ENCODE peak calls at places on chromosomes 16 and 17, in seven cellular contexts. N is H1, W is IMR-90, S is neuronal stem cell, H is H9, E is mesendoderm, D is trophoblast cell. V is an unnamed sample.

GRCh38 chr17:1000597-1001490 is 3.9 kb downstream of the TIMM22 start:
- DNase-seq in N (no peak), W (peak), S (no peak), H (no peak), E (peak), D (peak), V (peak)

GRCh38 chr17:19664136-19664820 is 15.7 kb downstream of the ALDH3A2 start:
- DNase-seq in N (peak), W (no peak), S (no peak), H (peak), E (no peak), D (no peak), V (no peak)

GRCh38 chr16:59633996-59634579 is 900.0 kb upstream of the GOT2 start:
- DNase-seq in N (no peak), W (peak), S (no peak), H (no peak), E (no peak), D (peak), V (peak)

GRCh38 chr16:61419771-61420170 is 616.5 kb downstream of the CDH8 start:
- DNase-seq in N (no peak), W (no peak), S (no peak), H (no peak), E (peak), D (no peak), V (no peak)

GRCh38 chr16:79062336-79062735 is 538.2 kb downstream of the MAF start:
- DNase-seq in N (no peak), W (no peak), S (no peak), H (no peak), E (peak), D (no peak), V (no peak)

GRCh38 chr17:29590261-29590978 is 972 bp upstream of the GIT1 start:
- DNase-seq in N (peak), W (peak), S (no peak), H (no peak), E (no peak), D (no peak), V (peak)

GRCh38 chr16:57845115-57845514 is 42.8 kb upstream of the KIFC3 start:
- DNase-seq in N (no peak), W (no peak), S (no peak), H (no peak), E (no peak), D (no peak), V (no peak)

GRCh38 chr17:2068101-2068518 is 13.2 kb downstream of the HIC1 start:
- DNase-seq in N (no peak), W (peak), S (no peak), H (no peak), E (no peak), D (peak), V (peak)

GRCh38 chr16:66524601-66525164 is 25.2 kb downstream of the TK2 start:
- DNase-seq in N (no peak), W (no peak), S (no peak), H (no peak), E (no peak), D (no peak), V (no peak)

GRCh38 chr16:4904942-4905615 is 31.9 kb downstream of the PPL start:
- DNase-seq in N (no peak), W (no peak), S (no peak), H (no peak), E (no peak), D (no peak), V (no peak)

GRCh38 chr16:4814542-4815173 is 12.2 kb upstream of the ROGDI start:
- DNase-seq in N (no peak), W (no peak), S (no peak), H (no peak), E (peak), D (peak), V (no peak)

GRCh38 chr16:56450275-56450889 is 750 bp downstream of the NUDT21 start:
- DNase-seq in N (no peak), W (peak), S (no peak), H (no peak), E (peak), D (no peak), V (peak)

GRCh38 chr16:67207857-67208524 is 9.1 kb downstream of the ELMO3 start:
- DNase-seq in N (no peak), W (peak), S (no peak), H (no peak), E (no peak), D (peak), V (peak)

GRCh38 chr17:38329284-38329683 is 14.5 kb downstream of the GPR179 start:
- DNase-seq in N (no peak), W (no peak), S (no peak), H (no peak), E (no peak), D (no peak), V (no peak)

GRCh38 chr16:89545831-89546574 is 14.5 kb upstream of the RPL13 start:
- DNase-seq in N (no peak), W (no peak), S (no peak), H (no peak), E (no peak), D (no peak), V (no peak)

GRCh38 chr17:39867084-39867890 is 715 bp upstream of the ZPBP2 start:
- DNase-seq in N (no peak), W (no peak), S (no peak), H (no peak), E (no peak), D (no peak), V (no peak)

GRCh38 chr17:7889166-7889584 is 586 bp downstream of the CHD3 start:
- DNase-seq in N (no peak), W (peak), S (peak), H (peak), E (peak), D (peak), V (peak)

GRCh38 chr16:86631441-86631840 is 53.1 kb downstream of the FOXL1 start:
- DNase-seq in N (no peak), W (no peak), S (no peak), H (no peak), E (no peak), D (no peak), V (no peak)

GRCh38 chr17:70804161-70804560 is 634.8 kb downstream of the KCNJ2 start:
- DNase-seq in N (no peak), W (peak), S (no peak), H (no peak), E (no peak), D (no peak), V (peak)

GRCh38 chr16:69761983-69762842 is at the start of gene WWP2:
- DNase-seq in N (peak), W (peak), S (peak), H (peak), E (peak), D (peak), V (peak)

GRCh38 chr16:47311738-47312505 is 148.9 kb downstream of the ITFG1 start:
- DNase-seq in N (no peak), W (peak), S (no peak), H (peak), E (peak), D (no peak), V (no peak)

GRCh38 chr17:27601069-27601974 is 29.7 kb upstream of the LGALS9 start:
- DNase-seq in N (peak), W (peak), S (peak), H (peak), E (peak), D (peak), V (peak)

GRCh38 chr16:84228321-84228838 is 11.4 kb downstream of the KCNG4 start:
- DNase-seq in N (peak), W (peak), S (peak), H (peak), E (peak), D (peak), V (peak)

GRCh38 chr17:47732399-47733046 is 513 bp upstream of the TBX21 start:
- DNase-seq in N (no peak), W (no peak), S (no peak), H (peak), E (peak), D (no peak), V (no peak)

GRCh38 chr17:47735139-47735464 is 2.1 kb downstream of the TBX21 start:
- DNase-seq in N (no peak), W (no peak), S (no peak), H (no peak), E (no peak), D (no peak), V (no peak)

GRCh38 chr17:47733414-47734288 is 615 bp downstream of the TBX21 start:
- DNase-seq in N (no peak), W (no peak), S (no peak), H (peak), E (peak), D (no peak), V (no peak)

GRCh38 chr17:47731396-47731795 is 1.6 kb upstream of the TBX21 start:
- DNase-seq in N (no peak), W (no peak), S (no peak), H (peak), E (no peak), D (no peak), V (no peak)

DNA sequence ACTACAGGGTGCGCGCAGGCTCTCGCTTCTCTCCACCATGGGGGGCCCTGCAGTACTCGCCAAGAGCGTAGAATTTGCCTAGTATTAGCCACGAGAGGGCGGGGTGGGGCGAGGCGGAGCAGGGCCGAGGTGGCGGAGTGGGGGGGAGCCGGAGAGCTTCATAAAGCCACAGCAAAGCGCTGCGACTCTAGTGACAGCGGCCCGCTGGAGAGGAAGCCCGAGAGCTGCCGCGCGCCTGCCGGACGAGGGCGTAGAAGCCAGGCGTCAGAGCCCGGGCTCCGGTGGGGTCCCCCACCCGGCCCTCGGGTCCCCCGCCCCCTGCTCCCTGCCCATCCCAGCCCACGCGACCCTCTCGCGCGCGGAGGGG is at the start of gene TBX21:
- DNase-seq in N (peak), W (no peak), S (peak), H (peak), E (peak), D (peak), V (peak)
- H3K23ac ChIP-seq in N (peak), W (peak), S (peak), H (no peak), E (peak), D (no peak), V (no peak)

DNA sequence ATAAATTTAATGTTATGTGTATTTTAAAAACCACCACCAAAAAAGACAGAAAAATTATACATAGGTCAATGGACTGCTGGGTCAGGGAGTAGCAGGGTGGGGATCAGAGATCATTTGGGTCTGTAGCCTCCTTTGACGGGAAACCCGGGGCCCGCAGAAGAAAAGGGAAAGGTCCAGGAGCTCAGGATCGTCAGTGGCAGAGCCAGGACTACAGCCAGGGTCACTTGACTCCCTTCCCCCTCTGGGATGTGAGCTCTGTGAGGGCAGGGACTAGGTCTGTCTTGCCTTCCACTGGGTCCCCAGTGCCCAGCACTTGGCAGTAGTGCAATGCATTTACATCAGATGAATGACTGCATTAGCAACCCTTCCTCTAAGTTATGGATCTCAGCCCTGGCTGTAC is 62.1 kb downstream of the TOM1L2 start:
- DNase-seq in N (no peak), W (no peak), S (no peak), H (no peak), E (no peak), D (no peak), V (no peak)
- H3K23ac ChIP-seq in N (no peak), W (no peak), S (no peak), H (no peak), E (no peak), D (no peak), V (no peak)

GRCh38 chr17:16870253-16871245 is 101.4 kb downstream of the TNFRSF13B start:
- DNase-seq in N (no peak), W (no peak), S (no peak), H (peak), E (no peak), D (no peak), V (no peak)

GRCh38 chr17:16875662-16876061 is 96.3 kb downstream of the TNFRSF13B start:
- DNase-seq in N (no peak), W (no peak), S (no peak), H (no peak), E (no peak), D (no peak), V (no peak)

GRCh38 chr17:16872351-16872751 is 99.6 kb downstream of the TNFRSF13B start:
- DNase-seq in N (no peak), W (no peak), S (no peak), H (peak), E (no peak), D (no peak), V (no peak)

GRCh38 chr17:16872836-16873653 is 98.9 kb downstream of the TNFRSF13B start:
- DNase-seq in N (peak), W (no peak), S (peak), H (peak), E (peak), D (peak), V (peak)

DNA sequence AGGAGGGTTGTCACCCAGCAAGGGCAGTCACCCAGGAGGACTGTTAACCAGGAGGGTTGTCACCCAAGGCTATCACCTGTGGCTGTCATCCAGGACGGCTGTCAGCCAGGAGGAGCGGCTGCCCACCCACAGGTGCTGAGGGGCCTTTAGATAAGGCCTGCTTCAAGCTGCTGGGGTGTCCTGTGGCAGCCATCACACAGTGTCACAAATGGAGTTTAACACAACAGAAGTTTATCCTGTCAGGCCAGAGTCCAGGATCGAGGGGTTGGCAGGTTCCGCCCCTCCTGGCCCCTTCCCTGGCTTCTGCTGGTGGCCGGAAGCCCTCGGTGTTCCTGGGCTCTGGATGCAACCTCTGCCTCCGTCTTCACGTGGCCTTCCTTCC is 98.3 kb downstream of the TNFRSF13B start:
- DNase-seq in N (no peak), W (no peak), S (no peak), H (peak), E (no peak), D (no peak), V (no peak)
- H3K23ac ChIP-seq in N (no peak), W (no peak), S (peak), H (no peak), E (no peak), D (no peak), V (no peak)

DNA sequence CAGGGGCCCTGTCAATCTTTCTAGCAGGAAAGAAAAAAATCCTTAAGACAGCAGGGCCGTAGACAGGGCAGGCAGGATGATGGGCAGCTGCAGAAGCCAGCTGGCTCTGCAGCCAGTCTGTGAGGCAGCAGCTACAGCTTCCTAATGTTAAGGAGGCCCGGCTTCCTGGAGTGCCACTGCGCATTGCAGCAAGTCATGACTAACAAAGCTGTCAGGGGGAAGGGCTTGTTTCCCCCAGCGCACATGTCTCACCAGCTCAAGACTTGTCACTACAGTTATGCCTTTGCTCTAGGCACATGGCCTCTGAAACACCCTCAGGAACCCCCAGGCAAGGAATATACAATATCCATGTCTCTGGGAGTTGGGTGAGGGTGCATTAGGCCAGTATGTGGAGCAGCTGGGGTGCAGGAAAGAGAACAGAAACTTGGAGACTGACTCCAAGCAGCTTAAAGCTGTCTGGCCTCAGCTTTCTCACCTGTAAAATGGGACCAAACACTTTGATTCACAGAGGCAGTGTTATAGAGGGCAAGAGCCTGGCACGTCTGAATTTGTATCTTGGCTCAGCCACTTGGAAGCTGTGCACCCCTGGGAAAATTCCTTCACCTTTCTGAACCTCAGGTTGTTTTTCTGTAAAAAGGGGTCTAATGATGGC is 220.0 kb downstream of the HAPSTR1 start:
- DNase-seq in N (peak), W (no peak), S (no peak), H (peak), E (peak), D (no peak), V (no peak)
- H3K23ac ChIP-seq in N (no peak), W (no peak), S (no peak), H (no peak), E (no peak), D (no peak), V (no peak)

DNA sequence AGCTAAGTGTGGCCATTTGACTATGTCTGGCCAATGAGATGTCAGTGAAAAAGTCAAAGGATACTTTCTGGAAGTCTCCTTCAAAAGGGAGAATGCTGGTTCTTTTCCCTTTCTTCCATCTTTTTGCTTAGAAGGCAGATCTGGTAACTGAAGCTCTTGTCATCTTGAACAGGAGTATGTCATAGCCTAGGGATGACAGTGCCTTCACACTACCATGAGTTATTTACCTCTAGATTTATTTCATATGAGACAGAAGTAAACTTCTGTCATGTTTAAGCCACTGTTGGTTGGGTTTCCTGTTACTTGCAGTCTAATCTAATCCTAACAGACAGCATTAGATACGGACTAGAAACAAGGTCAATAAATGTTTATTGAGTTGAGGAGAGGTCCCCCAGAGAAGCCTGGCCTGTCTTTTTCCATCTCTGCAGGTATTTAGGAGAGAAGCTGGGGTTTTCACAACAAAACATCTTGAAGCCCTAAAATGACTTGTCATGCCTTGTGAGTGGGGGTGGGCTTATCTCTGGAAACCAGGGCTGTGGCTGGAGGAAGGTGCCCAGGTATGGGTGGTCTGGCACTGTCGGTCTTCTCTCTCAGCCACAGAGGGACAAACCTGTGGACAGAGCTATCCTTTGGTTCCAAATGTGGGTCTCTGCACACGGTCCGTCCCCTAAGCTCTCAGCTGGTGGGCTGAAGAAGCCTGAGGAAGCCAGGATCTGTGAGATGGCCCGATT is 28.5 kb downstream of the TMEM98 start:
- DNase-seq in N (no peak), W (no peak), S (no peak), H (no peak), E (no peak), D (no peak), V (no peak)
- H3K23ac ChIP-seq in N (no peak), W (no peak), S (no peak), H (no peak), E (no peak), D (no peak), V (no peak)

DNA sequence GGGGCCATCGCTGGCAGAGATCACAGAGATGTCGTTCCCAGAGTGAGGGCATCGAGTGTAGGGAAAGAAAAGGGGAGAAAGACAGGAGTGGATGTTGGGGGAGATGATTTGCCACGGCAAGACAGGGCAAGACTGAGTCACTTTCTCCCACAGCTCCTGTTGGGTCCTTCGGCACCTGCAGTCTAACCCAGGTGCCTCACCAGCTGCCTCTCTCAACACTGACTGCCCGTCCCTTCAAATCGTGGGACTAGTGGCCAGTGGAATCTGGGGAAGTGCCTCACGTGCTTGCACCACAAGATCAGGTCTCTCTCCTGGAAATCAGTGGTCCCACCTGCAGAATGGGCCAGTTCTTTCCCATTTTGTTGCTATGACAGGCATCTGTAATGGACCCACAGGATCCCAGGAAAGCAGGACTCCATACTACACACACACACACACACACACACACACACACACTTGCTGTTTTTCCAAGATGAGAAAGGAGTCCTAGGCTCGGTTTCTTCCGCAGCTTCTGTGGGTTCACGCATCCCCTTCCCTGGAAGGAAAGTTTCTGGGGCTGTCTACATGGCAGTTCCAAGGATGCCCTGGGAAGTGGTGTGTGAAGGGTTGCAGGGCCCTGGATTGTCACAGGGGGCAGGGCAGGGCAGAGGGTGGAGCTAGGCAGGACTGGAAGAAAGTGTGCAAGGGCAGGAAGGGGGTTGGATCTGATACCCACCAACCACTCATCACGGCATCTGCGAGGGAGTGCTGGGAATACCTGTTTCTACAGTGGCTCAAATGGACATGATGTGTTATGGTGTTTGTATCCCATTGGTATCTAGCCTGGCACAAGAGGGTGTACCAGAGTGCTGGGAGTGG is 10.2 kb upstream of the CBX8 start:
- DNase-seq in N (no peak), W (no peak), S (no peak), H (no peak), E (no peak), D (no peak), V (no peak)
- H3K23ac ChIP-seq in N (no peak), W (no peak), S (peak), H (no peak), E (no peak), D (no peak), V (no peak)

GRCh38 chr16:11171757-11172299 is 84.2 kb downstream of the SOCS1 start:
- DNase-seq in N (no peak), W (no peak), S (no peak), H (no peak), E (no peak), D (no peak), V (no peak)

GRCh38 chr16:11175850-11176341 is 80.1 kb downstream of the SOCS1 start:
- DNase-seq in N (no peak), W (no peak), S (no peak), H (no peak), E (no peak), D (no peak), V (no peak)

GRCh38 chr16:11173426-11173825 is 82.6 kb downstream of the SOCS1 start:
- DNase-seq in N (no peak), W (no peak), S (no peak), H (no peak), E (no peak), D (no peak), V (no peak)

GRCh38 chr16:11175106-11175795 is 80.8 kb downstream of the SOCS1 start:
- DNase-seq in N (no peak), W (no peak), S (no peak), H (no peak), E (no peak), D (no peak), V (no peak)

GRCh38 chr16:11174141-11174540 is 81.9 kb downstream of the SOCS1 start:
- DNase-seq in N (no peak), W (no peak), S (no peak), H (no peak), E (no peak), D (no peak), V (no peak)
- H3K23ac ChIP-seq in N (no peak), W (no peak), S (peak), H (no peak), E (no peak), D (no peak), V (no peak)

GRCh38 chr17:83085103-83085502 is 5.7 kb downstream of the METRNL start:
- DNase-seq in N (no peak), W (no peak), S (no peak), H (no peak), E (no peak), D (peak), V (no peak)
- H3K23ac ChIP-seq in N (no peak), W (no peak), S (no peak), H (no peak), E (no peak), D (no peak), V (no peak)

V was measured in mesenchymal stem cell.